ENCODE peak calls at places on chromosomes 4 and X, in five cellular contexts. N is left ventricle myocardium superior, V is endothelial cell, I is AG04449, D is M059J. Y is an unnamed sample.

GRCh38 chr4:5716391-5716790 is 5.4 kb downstream of the EVC start:
- DNase-seq in N (no peak), V (no peak), I (no peak), D (no peak), Y (no peak)

GRCh38 chr4:3387943-3388348 is 53.8 kb upstream of the HGFAC start:
- DNase-seq in N (peak; percentile 93), V (no peak), I (no peak), D (peak; percentile 91), Y (no peak)

GRCh38 chrX:133297284-133297683 is 79.1 kb upstream of the TFDP3 start:
- DNase-seq in N (no peak), V (no peak), I (peak; percentile 61), D (peak; percentile 92), Y (no peak)

GRCh38 chr4:62644372-62644771 is 1444.2 kb downstream of the ADGRL3 start:
- DNase-seq in N (no peak), V (peak; percentile 18), I (no peak), D (peak; percentile 2), Y (no peak)

GRCh38 chr4:154189346-154189745 is 302.3 kb downstream of the DCHS2 start:
- DNase-seq in N (no peak), V (no peak), I (no peak), D (peak; percentile 76), Y (no peak)

GRCh38 chrX:150587585-150588503 is 19.4 kb downstream of the MTM1 start:
- DNase-seq in N (no peak), V (peak; percentile 38), I (no peak), D (peak; percentile 40), Y (no peak)

GRCh38 chrX:150919401-150919800 is 20.9 kb upstream of the CD99L2 start:
- DNase-seq in N (no peak), V (no peak), I (no peak), D (no peak), Y (no peak)

GRCh38 chrX:100643943-100644587 is at the start of gene SRPX2:
- DNase-seq in N (peak; percentile 36), V (no peak), I (peak; percentile 73), D (peak; percentile 92), Y (no peak)

GRCh38 chr4:184306949-184307348 is 89.3 kb upstream of the ENPP6 start:
- DNase-seq in N (no peak), V (no peak), I (no peak), D (peak; percentile 44), Y (no peak)

GRCh38 chr4:132123870-132124623 is 1025.0 kb upstream of the PCDH10 start:
- DNase-seq in N (no peak), V (no peak), I (no peak), D (peak; percentile 16), Y (no peak)

GRCh38 chrX:24339911-24340310 is 20.5 kb upstream of the SUPT20HL1 start:
- DNase-seq in N (no peak), V (no peak), I (no peak), D (peak; percentile 32), Y (no peak)

GRCh38 chrX:9466115-9466495 is 1.2 kb downstream of the TBL1X start:
- DNase-seq in N (peak; percentile 66), V (peak; percentile 15), I (no peak), D (peak; percentile 47), Y (no peak)

Y was measured in GM12864.